ENCODE peak calls at places on chromosomes 2 and 18, in seven cellular contexts. E is T-helper 9 cell, U is OCI-LY7, H is ovary, D is NCI-H1417 treated with DMSO at 0.1 percent for 48 hours, A is midbrain, F is cortex of kidney. N is an unnamed sample.
A peak's percentile ranks its signal among the peaks of the same experiment; 100 is the strongest.

GRCh38 chr2:100924520-100925451 is 77.3 kb upstream of the RPL31 start:
- DNase-seq in E (no peak), U (no peak), H (no peak), D (no peak), A (no peak), F (no peak), N (no peak)

GRCh38 chr2:165227571-165227970 is 11.6 kb upstream of the SCN2A start:
- DNase-seq in E (no peak), U (no peak), H (no peak), D (no peak), A (no peak), F (no peak), N (no peak)

GRCh38 chr2:77552956-77553355 is 30.8 kb upstream of the LRRTM4 start:
- DNase-seq in E (no peak), U (no peak), H (no peak), D (no peak), A (no peak), F (no peak), N (no peak)

GRCh38 chr2:61434314-61434713 is 36.6 kb downstream of the USP34 start:
- DNase-seq in E (no peak), U (peak; percentile 64), H (no peak), D (no peak), A (no peak), F (no peak), N (peak; percentile 33)

GRCh38 chr2:159133795-159134194 is 152.7 kb downstream of the WDSUB1 start:
- DNase-seq in E (no peak), U (no peak), H (no peak), D (no peak), A (peak; percentile 26), F (no peak), N (no peak)

GRCh38 chr2:160028431-160029269 is 33.8 kb downstream of the PLA2R1 start:
- DNase-seq in E (no peak), U (no peak), H (no peak), D (no peak), A (no peak), F (no peak), N (no peak)

GRCh38 chr2:152176113-152176714 is 651 bp upstream of the STAM2 start:
- DNase-seq in E (no peak), U (no peak), H (no peak), D (no peak), A (no peak), F (no peak), N (peak; percentile 41)

GRCh38 chr2:239719791-239720410 is 305.2 kb downstream of the NDUFA10 start:
- DNase-seq in E (no peak), U (no peak), H (no peak), D (no peak), A (no peak), F (no peak), N (no peak)

GRCh38 chr2:32009479-32010256 is 1.1 kb downstream of the MEMO1 start:
- DNase-seq in E (peak; percentile 26), U (peak; percentile 66), H (peak; percentile 25), D (no peak), A (peak; percentile 12), F (no peak), N (peak; percentile 46)

GRCh38 chr18:39786477-39786876 is 2168.6 kb upstream of the PIK3C3 start:
- DNase-seq in E (no peak), U (no peak), H (no peak), D (no peak), A (no peak), F (no peak), N (no peak)

GRCh38 chr18:7084766-7085080 is 32.9 kb downstream of the LAMA1 start:
- DNase-seq in E (no peak), U (no peak), H (no peak), D (no peak), A (no peak), F (no peak), N (no peak)

GRCh38 chr18:60555629-60556028 is 183.1 kb upstream of the MC4R start:
- DNase-seq in E (no peak), U (no peak), H (no peak), D (no peak), A (no peak), F (no peak), N (no peak)

GRCh38 chr18:26757263-26758019 is 108.1 kb downstream of the AQP4 start:
- DNase-seq in E (no peak), U (no peak), H (no peak), D (no peak), A (no peak), F (no peak), N (no peak)

GRCh38 chr2:164430166-164430783 is 191.0 kb downstream of the GRB14 start:
- DNase-seq in E (no peak), U (peak; percentile 19), H (peak; percentile 16), D (no peak), A (peak; percentile 22), F (no peak), N (no peak)

GRCh38 chr2:180520206-180520605 is 460.2 kb upstream of the UBE2E3 start:
- DNase-seq in E (no peak), U (no peak), H (no peak), D (no peak), A (peak; percentile 0), F (no peak), N (no peak)

GRCh38 chr2:12236136-12236834 is 480.5 kb upstream of the TRIB2 start:
- DNase-seq in E (no peak), U (no peak), H (no peak), D (no peak), A (no peak), F (no peak), N (no peak)